ENCODE peak calls at places on chromosomes 12 and 14, in eight cellular contexts. G is PC-9, J is tibial nerve, M is fibroblast of lung, Q is cardiac muscle cell, L is IMR-90, S is lung, W is uterus. F is an unnamed sample.

GRCh38 chr12:88142610-88142991 is 494 bp downstream of the TMTC3 start:
- DNase-seq in G (peak), J (peak), M (no peak), Q (no peak), L (no peak), S (peak), W (peak), F (peak)

GRCh38 chr12:99154264-99154982 is 493.1 kb upstream of the GARIN6 start:
- DNase-seq in G (no peak), J (no peak), M (peak), Q (peak), L (no peak), S (no peak), W (peak), F (no peak)

GRCh38 chr14:38404616-38405015 is 148.7 kb upstream of the CLEC14A start:
- DNase-seq in G (no peak), J (no peak), M (peak), Q (peak), L (peak), S (no peak), W (no peak), F (no peak)

GRCh38 chr12:51373222-51373621 is 18.0 kb downstream of the GALNT6 start:
- DNase-seq in G (no peak), J (no peak), M (no peak), Q (no peak), L (no peak), S (no peak), W (no peak), F (no peak)

GRCh38 chr14:103103461-103104388 is 9.2 kb downstream of the EXOC3L4 start:
- DNase-seq in G (peak), J (no peak), M (peak), Q (peak), L (peak), S (no peak), W (no peak), F (no peak)

GRCh38 chr12:12813120-12814101 is at the start of gene DDX47:
- DNase-seq in G (peak), J (peak), M (peak), Q (peak), L (peak), S (peak), W (peak), F (peak)

GRCh38 chr12:124252964-124253363 is 41.9 kb upstream of the RFLNA start:
- DNase-seq in G (no peak), J (no peak), M (no peak), Q (no peak), L (no peak), S (no peak), W (no peak), F (no peak)

GRCh38 chr12:113519464-113520191 is 48.0 kb upstream of the LHX5 start:
- DNase-seq in G (no peak), J (no peak), M (no peak), Q (no peak), L (no peak), S (no peak), W (no peak), F (no peak)

GRCh38 chr12:13071305-13072280 is 27.4 kb downstream of the FAM234B start:
- DNase-seq in G (no peak), J (no peak), M (no peak), Q (no peak), L (no peak), S (no peak), W (no peak), F (no peak)

GRCh38 chr12:67449591-67450052 is 180.5 kb downstream of the CAND1 start:
- DNase-seq in G (no peak), J (no peak), M (no peak), Q (no peak), L (no peak), S (no peak), W (no peak), F (no peak)

GRCh38 chr12:93518725-93519124 is 51.4 kb downstream of the MRPL42 start:
- DNase-seq in G (no peak), J (no peak), M (peak), Q (peak), L (peak), S (no peak), W (no peak), F (no peak)

GRCh38 chr14:86510503-86510902 is 980.6 kb downstream of the FLRT2 start:
- DNase-seq in G (no peak), J (no peak), M (peak), Q (peak), L (peak), S (no peak), W (peak), F (no peak)

GRCh38 chr12:11836282-11836963 is 186.9 kb downstream of the ETV6 start:
- DNase-seq in G (no peak), J (no peak), M (no peak), Q (no peak), L (no peak), S (peak), W (no peak), F (no peak)

GRCh38 chr14:91911474-91912032 is 35.9 kb downstream of the FBLN5 start:
- DNase-seq in G (no peak), J (no peak), M (peak), Q (peak), L (peak), S (no peak), W (no peak), F (peak)

GRCh38 chr12:48973992-48974673 is 2.6 kb upstream of the WNT10B start:
- DNase-seq in G (no peak), J (peak), M (peak), Q (peak), L (peak), S (no peak), W (no peak), F (no peak)

GRCh38 chr14:62209287-62209899 is 447.2 kb downstream of the SNAPC1 start:
- DNase-seq in G (no peak), J (no peak), M (peak), Q (peak), L (peak), S (no peak), W (no peak), F (peak)

GRCh38 chr12:103917873-103918272 is 12.3 kb upstream of the HSP90B1 start:
- DNase-seq in G (no peak), J (no peak), M (no peak), Q (no peak), L (no peak), S (no peak), W (no peak), F (no peak)

GRCh38 chr14:59482471-59483331 is 1.5 kb downstream of the L3HYPDH start:
- DNase-seq in G (peak), J (peak), M (peak), Q (peak), L (peak), S (no peak), W (peak), F (peak)

GRCh38 chr12:128111951-128112350 is 155.0 kb upstream of the TMEM132C start:
- DNase-seq in G (no peak), J (no peak), M (no peak), Q (no peak), L (no peak), S (no peak), W (no peak), F (no peak)

GRCh38 chr12:108699955-108700563 is 31.3 kb downstream of the CORO1C start:
- DNase-seq in G (no peak), J (no peak), M (no peak), Q (no peak), L (peak), S (no peak), W (no peak), F (no peak)

GRCh38 chr14:86015916-86016315 is 486.0 kb downstream of the FLRT2 start:
- DNase-seq in G (no peak), J (no peak), M (peak), Q (peak), L (peak), S (no peak), W (no peak), F (peak)

GRCh38 chr12:110766311-110767154 is 23.8 kb upstream of the PPP1CC start:
- DNase-seq in G (no peak), J (no peak), M (no peak), Q (no peak), L (no peak), S (no peak), W (no peak), F (no peak)

GRCh38 chr14:29444805-29445204 is 482.8 kb downstream of the PRKD1 start:
- DNase-seq in G (no peak), J (no peak), M (peak), Q (peak), L (peak), S (no peak), W (no peak), F (no peak)

GRCh38 chr12:44510510-44510909 is 365.6 kb downstream of the NELL2 start:
- DNase-seq in G (no peak), J (no peak), M (no peak), Q (no peak), L (no peak), S (no peak), W (no peak), F (no peak)

GRCh38 chr14:99930420-99931274 is 134.6 kb upstream of the EVL start:
- DNase-seq in G (no peak), J (peak), M (peak), Q (no peak), L (no peak), S (no peak), W (no peak), F (no peak)

GRCh38 chr12:65699251-65699650 is 125.0 kb upstream of the HMGA2 start:
- DNase-seq in G (no peak), J (no peak), M (peak), Q (peak), L (peak), S (no peak), W (no peak), F (peak)

GRCh38 chr14:89720076-89720687 is 234.3 kb downstream of the EFCAB11 start:
- DNase-seq in G (no peak), J (no peak), M (no peak), Q (no peak), L (no peak), S (no peak), W (no peak), F (no peak)

GRCh38 chr12:45122776-45123380 is 72.0 kb upstream of the DBX2 start:
- DNase-seq in G (no peak), J (no peak), M (peak), Q (peak), L (peak), S (no peak), W (no peak), F (peak)

DNA sequence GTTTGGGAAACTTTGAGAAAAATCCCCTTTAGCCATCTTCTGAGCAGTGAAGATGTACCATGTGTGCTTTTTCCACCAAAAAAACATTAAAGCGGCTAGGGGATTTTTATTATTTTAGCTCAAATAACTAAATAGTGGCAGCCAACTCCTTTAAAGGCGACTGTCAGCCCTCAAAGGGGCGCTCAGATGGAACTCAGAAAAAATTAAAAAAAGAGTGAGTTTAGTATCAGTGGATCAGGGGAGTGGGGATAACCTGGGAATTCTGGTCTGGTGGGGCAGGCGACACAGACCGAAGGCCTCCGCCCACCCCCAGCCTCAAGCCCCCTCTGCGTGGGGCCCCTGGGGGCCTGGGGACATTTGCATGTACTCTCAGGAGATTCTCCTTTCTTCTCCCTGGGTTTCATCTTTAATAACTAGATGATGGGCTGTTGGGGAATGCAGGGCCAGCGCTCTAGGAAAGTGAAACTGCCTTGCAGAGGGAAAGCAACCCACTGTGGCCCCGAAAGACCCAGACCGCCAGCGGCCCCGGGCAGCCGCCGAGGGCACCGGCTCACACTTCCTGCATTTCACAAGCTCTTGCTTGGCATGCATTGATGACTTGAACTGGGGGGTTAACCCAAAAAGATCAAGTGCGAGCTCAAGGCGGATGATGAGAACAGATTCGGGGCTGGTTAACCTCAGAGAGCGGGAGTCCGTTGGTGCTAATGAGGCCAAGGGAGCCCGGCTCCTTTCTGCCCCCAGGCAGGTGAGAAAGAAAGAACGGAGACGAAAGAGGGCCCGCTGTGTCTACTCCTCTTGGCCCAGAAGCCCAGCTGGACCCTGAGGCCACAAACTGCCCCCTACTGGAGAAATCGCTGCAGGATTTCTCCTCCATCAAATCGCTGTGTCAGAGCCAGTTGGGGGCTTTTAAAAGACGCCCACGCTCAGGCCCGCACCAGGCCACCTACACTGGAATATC is 7.3 kb upstream of the BATF start:
- DNase-seq in G (peak), J (no peak), M (peak), Q (peak), L (peak), S (no peak), W (no peak), F (no peak)
- TF ChIP-seq CTCF in G (no peak), J (no peak), M (peak), Q (peak), L (no peak), S (no peak), W (peak), F (no peak)

GRCh38 chr12:117058442-117059072 is 40.7 kb downstream of the TESC start:
- DNase-seq in G (no peak), J (no peak), M (no peak), Q (no peak), L (no peak), S (no peak), W (no peak), F (no peak)

GRCh38 chr12:117060236-117060926 is 38.8 kb downstream of the TESC start:
- DNase-seq in G (peak), J (no peak), M (no peak), Q (no peak), L (no peak), S (no peak), W (no peak), F (no peak)

GRCh38 chr12:117061555-117062079 is 37.6 kb downstream of the TESC start:
- DNase-seq in G (no peak), J (no peak), M (no peak), Q (no peak), L (no peak), S (no peak), W (no peak), F (no peak)

GRCh38 chr12:117060927-117061300 is 38.3 kb downstream of the TESC start:
- DNase-seq in G (no peak), J (no peak), M (no peak), Q (no peak), L (no peak), S (no peak), W (no peak), F (no peak)

DNA sequence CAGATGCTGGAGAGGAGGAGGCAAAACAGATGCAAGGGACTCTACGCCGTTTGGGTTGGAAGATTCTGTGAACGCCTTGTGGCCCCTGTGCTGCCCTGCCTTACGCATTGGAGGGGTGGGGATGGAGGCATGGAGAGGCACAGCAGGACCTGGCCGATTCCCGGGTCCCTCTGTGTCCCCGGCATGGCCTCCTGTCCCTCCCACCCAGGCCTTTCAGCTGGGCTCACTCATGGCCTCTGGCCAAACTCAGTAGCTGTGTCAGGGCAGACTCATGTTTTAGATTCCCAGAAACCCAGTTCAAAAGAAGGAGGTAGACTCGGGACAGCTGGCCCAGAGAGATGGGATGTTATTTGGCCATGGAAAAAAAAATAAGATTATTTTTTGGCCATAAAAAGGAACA is 40.1 kb downstream of the TESC start:
- DNase-seq in G (no peak), J (no peak), M (no peak), Q (no peak), L (no peak), S (no peak), W (no peak), F (no peak)
- H3K27ac ChIP-seq in G (no peak), J (no peak), M (no peak), Q (no peak), L (no peak), S (peak), W (no peak), F (no peak)

GRCh38 chr14:50944647-50945413 is 547 bp upstream of the PYGL start:
- DNase-seq in G (no peak), J (peak), M (peak), Q (peak), L (peak), S (peak), W (peak), F (peak)

GRCh38 chr14:50946234-50946935 is 2.1 kb upstream of the PYGL start:
- DNase-seq in G (no peak), J (no peak), M (peak), Q (no peak), L (no peak), S (no peak), W (no peak), F (no peak)

GRCh38 chr14:50941151-50941550 is 3.1 kb downstream of the PYGL start:
- DNase-seq in G (no peak), J (no peak), M (peak), Q (peak), L (peak), S (no peak), W (no peak), F (no peak)

GRCh38 chr14:50943261-50943942 is 881 bp downstream of the PYGL start:
- DNase-seq in G (peak), J (peak), M (peak), Q (peak), L (peak), S (peak), W (peak), F (no peak)

DNA sequence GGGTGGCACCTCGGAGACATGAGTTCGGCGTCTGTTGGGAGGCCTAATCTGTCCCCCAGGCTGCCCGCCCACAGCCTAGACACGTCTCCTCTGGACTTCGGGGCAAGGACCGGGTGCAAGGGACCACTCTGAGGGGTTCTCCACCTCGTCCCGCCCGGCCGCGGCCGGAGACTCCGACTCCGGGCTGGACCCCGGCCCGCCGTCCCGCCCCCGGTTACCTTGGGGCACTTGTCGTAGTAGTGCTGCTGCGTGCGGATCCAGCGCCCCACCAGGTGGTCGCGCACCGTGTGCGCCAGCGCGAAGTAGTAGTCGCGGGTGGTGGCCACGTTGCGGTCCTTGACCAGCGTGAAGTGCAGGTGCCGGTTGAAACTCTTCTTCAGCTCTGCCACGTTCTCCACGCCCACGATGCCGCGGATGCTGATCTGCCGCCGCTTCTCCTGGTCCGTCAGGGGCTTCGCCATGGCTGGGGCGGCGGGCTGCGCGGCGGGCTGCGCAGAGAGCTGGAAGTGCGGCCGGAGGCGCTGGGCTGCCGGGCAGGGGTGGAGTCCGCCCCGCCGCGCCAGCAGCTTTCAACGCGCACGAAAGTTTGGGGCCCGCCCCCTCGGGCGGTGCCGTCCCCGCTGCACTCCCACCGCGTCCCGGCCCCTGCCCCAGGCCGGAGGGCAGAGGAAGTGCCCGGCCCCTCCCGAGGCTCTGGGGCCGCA is at the start of gene PYGL:
- DNase-seq in G (peak), J (peak), M (peak), Q (peak), L (peak), S (peak), W (peak), F (no peak)
- TF ChIP-seq CTCF in G (no peak), J (no peak), M (no peak), Q (peak), L (no peak), S (no peak), W (no peak), F (no peak)

GRCh38 chr12:6954316-6954710 is 3.2 kb downstream of the PTPN6 start:
- DNase-seq in G (no peak), J (no peak), M (no peak), Q (no peak), L (no peak), S (no peak), W (no peak), F (no peak)
- H3K27ac ChIP-seq in G (no peak), J (peak), M (no peak), Q (no peak), L (no peak), S (no peak), W (no peak), F (no peak)

F was measured in foreskin keratinocyte.